ENCODE peak calls at places on chromosome 1, in four cellular contexts. T, U, H and E are unnamed samples.

GRCh38 chr1:155009221-155009711 is 6.7 kb downstream of the ZBTB7B start:
- DNase-seq in T (no peak), H (no peak), U (no peak), E (no peak)

GRCh38 chr1:24190970-24191570 is 4.0 kb upstream of the IFNLR1 start:
- DNase-seq in H (no peak), T (no peak), U (no peak), E (no peak)

GRCh38 chr1:228465571-228466146 is 21.5 kb upstream of the RNF187 start:
- DNase-seq in T (no peak), H (no peak), U (no peak), E (no peak)

GRCh38 chr1:18637962-18638817 is 7.5 kb downstream of the PAX7 start:
- DNase-seq in H (no peak), T (no peak), U (no peak), E (no peak)

GRCh38 chr1:166479052-166479631 is 312.3 kb upstream of the FAM78B start:
- DNase-seq in T (peak; percentile 21), H (no peak), U (peak; percentile 35), E (peak; percentile 31)

GRCh38 chr1:193237381-193237978 is 51.1 kb upstream of the B3GALT2 start:
- DNase-seq in H (no peak), U (no peak), T (no peak), E (no peak)

GRCh38 chr1:115168026-115168425 is 78.7 kb upstream of the TSPAN2 start:
- DNase-seq in H (no peak), U (no peak), T (no peak), E (no peak)

GRCh38 chr1:28428990-28429520 is 59.5 kb downstream of the PHACTR4 start:
- DNase-seq in H (no peak), T (no peak), U (no peak), E (no peak)

GRCh38 chr1:99469641-99470040 is 176.3 kb upstream of the PALMD start:
- DNase-seq in T (no peak), U (no peak), H (no peak), E (no peak)

GRCh38 chr1:48595613-48596012 is 123.6 kb upstream of the SPATA6 start:
- DNase-seq in H (no peak), U (no peak), T (no peak), E (no peak)

GRCh38 chr1:165899461-165899941 is 72.1 kb downstream of the UCK2 start:
- DNase-seq in T (no peak), U (no peak), H (no peak), E (no peak)

GRCh38 chr1:2175681-2176454 is 18.7 kb downstream of the FAAP20 start:
- DNase-seq in H (no peak), U (no peak), T (no peak), E (no peak)

GRCh38 chr1:227754958-227755357 is 19.7 kb downstream of the SNAP47 start:
- DNase-seq in T (no peak), H (no peak), U (no peak), E (no peak)

GRCh38 chr1:202182040-202182877 is 11.3 kb upstream of the LGR6 start:
- DNase-seq in T (no peak), H (no peak), U (no peak), E (no peak)

GRCh38 chr1:44590475-44590874 is 83.8 kb downstream of the TMEM53 start:
- DNase-seq in T (no peak), U (no peak), H (no peak), E (no peak)

GRCh38 chr1:173249349-173249748 is 42.2 kb upstream of the TNFSF4 start:
- DNase-seq in T (no peak), U (no peak), H (no peak), E (no peak)

GRCh38 chr1:58893257-58893869 is 109.5 kb upstream of the JUN start:
- DNase-seq in U (no peak), T (peak; percentile 57), H (no peak), E (peak; percentile 31)

GRCh38 chr1:231986631-231987291 is 360.2 kb downstream of the DISC1 start:
- DNase-seq in T (no peak), U (no peak), H (no peak), E (no peak)

GRCh38 chr1:167701510-167701909 is 20.3 kb upstream of the MPZL1 start:
- DNase-seq in H (no peak), U (no peak), T (no peak), E (no peak)

GRCh38 chr1:244154882-244155531 is 103.9 kb downstream of the ZBTB18 start:
- DNase-seq in H (no peak), T (no peak), U (no peak), E (peak; percentile 75)

GRCh38 chr1:77446841-77447555 is 165.2 kb downstream of the AK5 start:
- DNase-seq in T (no peak), H (no peak), U (no peak), E (no peak)

GRCh38 chr1:25117233-25117823 is 115.0 kb downstream of the SYF2 start:
- DNase-seq in H (no peak), T (no peak), U (no peak), E (no peak)

GRCh38 chr1:58813801-58814200 is 30.0 kb upstream of the JUN start:
- DNase-seq in H (no peak), T (no peak), U (no peak), E (no peak)

GRCh38 chr1:14561014-14561693 is 37.3 kb upstream of the KAZN start:
- DNase-seq in U (no peak), T (no peak), H (no peak), E (no peak)

GRCh38 chr1:202940561-202940960 is 13.5 kb upstream of the KLHL12 start:
- DNase-seq in H (no peak), U (no peak), T (no peak), E (no peak)

GRCh38 chr1:228293816-228294500 is 86.1 kb downstream of the OBSCN start:
- DNase-seq in H (peak; percentile 19), T (peak; percentile 11), U (no peak), E (peak; percentile 4)

GRCh38 chr1:159916240-159917051 is 8.9 kb downstream of the TAGLN2 start:
- DNase-seq in T (no peak), H (no peak), U (no peak), E (no peak)

GRCh38 chr1:24379733-24380315 is 33.8 kb downstream of the STPG1 start:
- DNase-seq in T (no peak), U (no peak), H (no peak), E (no peak)

GRCh38 chr1:192270398-192270797 is 46.4 kb upstream of the RGS21 start:
- DNase-seq in U (no peak), T (no peak), H (no peak), E (no peak)

GRCh38 chr1:37477198-37477931 is 3.0 kb downstream of the ZC3H12A start:
- DNase-seq in U (peak; percentile 69), T (no peak), H (peak; percentile 68), E (peak; percentile 59)

DNA sequence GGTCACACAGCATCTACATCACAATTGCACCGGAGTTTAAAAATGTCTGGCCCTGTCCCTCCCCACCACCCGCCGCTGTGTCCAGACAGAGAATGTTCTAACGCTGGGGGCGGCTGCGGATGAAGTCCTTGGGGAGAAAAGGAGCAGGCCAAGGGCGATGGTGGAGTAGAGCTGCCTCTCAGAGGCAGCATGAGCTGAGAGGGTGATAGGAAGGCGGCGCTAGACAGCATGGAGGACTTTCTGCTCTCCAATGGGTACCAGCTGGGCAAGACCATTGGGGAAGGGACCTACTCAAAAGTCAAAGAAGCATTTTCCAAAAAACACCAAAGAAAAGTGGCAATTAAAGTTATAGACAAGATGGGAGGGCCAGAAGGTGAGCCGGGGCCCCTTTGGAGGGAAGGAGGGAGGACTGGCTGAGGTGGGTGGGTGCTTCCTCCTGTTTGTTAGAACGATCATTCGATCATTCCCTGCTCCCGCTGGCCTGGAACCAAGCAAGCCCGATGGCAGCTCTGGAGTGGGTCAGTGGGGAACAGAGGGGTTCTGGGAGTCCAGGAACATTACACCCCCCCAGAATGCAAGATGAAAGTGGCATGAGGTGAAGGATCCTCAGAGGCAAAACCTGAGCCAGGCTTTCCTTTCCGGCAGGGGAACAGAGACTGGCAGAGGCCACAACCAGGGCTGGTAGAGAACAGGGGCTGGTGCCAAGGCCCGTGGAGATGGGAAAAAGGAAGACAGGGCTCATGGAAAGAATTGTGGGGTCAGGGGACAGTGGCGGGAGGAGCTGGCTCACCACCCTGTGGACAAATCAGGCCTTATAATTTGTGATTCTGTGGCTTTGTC is at the start of the genes FAM229A and TSSK3:
- DNase-seq in U (no peak), H (no peak), T (peak; percentile 25), E (no peak)
- H3K27ac ChIP-seq in U (no peak within 1 kb of the TSS), H (peak within 1 kb of the TSS; percentile 39), T (peak within 1 kb of the TSS; percentile 53), E (peak within 1 kb of the TSS; percentile 13)

DNA sequence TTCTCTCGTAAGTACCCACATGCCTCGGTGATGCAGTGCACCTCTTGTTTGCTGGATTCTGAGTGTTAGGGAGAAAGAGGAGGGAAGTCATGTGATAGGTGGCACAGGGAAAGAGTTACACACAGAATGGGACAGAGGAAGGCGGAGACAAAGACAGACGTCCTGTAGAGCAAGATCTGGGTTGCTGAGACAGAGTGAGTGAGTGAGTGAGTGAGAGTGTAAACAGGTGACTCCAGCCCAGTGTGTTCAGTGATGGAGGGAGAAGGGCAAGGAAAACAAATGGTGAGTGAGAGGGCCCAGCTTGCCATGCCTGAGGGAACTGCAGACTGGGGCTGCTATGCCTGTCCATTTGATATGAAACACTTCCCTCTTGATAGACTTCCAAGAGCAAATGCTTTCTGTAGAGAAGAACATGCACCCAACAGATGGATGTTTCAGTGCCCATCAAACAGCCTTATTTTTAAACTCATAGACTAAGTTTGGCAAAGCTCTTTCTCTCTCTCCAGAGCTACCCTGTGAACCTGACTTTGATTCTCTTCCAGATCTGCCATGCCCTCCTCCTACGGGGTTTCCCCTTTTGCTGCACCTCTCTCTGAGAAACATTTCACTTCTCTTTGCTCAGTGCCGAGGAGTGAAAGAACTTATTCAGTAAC is 209.9 kb upstream of the COA6 start:
- DNase-seq in H (no peak), T (no peak), U (no peak), E (no peak)
- TF ChIP-seq CTCF in H (no peak), T (no peak), U (no peak), E (no peak)

GRCh38 chr1:46807046-46807972 is 8.5 kb downstream of the CYP4B1 start:
- DNase-seq in T (no peak), H (no peak), U (no peak), E (no peak)
- H3K27ac ChIP-seq in T (peak overlapping the region; percentile 97), H (peak overlapping the region; percentile 88), U (no peak overlapping the region), E (peak overlapping the region; percentile 52)

DNA sequence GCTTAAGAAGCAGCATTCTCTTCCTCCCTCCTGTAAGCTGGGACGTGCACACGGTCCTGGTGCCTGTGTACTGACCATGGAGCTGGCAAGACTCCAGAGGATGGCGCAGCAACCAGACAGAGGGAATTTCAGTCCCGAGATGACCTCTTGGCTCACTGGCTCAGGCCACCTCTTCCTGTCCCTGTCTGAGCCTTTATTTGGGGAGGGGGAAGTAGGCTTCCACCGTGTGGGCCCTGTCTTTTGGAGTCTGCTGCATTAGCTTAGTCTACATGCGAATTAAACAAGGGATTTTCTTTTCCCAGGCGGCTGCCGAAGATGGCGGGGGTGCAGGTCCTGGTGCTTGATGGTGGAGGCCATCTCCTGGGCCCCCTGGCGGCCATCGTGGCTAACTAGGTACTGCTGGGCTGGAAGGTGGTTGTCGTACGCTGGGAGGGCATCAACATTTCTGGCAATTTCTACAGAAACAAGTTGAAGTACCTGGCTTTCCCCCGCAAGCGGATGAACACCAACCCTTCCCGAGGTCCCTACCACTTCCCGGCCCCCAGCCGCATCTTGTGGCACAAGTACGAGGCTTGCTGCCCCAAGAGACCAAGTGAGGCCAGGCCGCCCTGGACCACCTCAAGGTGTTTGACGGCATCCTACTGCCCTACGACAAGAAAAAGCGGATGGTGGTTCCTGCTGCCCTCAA is 10.2 kb downstream of the IL24 start:
- DNase-seq in T (no peak), U (no peak), H (no peak), E (peak; percentile 53)
- TF ChIP-seq CTCF in T (no peak), U (no peak), H (no peak), E (no peak)

DNA sequence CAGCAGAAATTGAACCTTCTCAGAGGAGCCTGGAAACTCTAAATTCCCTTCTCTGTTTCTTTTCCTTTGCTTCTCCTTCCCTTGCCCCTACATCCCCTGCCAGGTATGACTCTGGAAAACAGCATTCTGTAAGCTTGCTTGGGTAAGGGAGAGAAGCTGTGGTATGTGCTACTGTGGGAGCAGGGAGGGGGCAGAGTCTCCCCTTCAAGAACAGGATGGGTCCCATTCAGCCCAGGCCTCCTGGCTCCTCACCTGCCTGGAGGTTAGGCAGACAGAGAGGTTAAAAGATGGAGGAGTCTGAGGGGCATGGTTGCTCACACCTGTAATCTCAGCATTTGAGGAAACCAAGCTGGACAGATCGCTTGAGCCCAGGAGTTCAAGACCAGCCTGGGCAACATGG is 40.6 kb upstream of the UBE2U start:
- DNase-seq in U (no peak), T (no peak), H (no peak), E (no peak)
- H3K27ac ChIP-seq in U (no peak overlapping the region), T (no peak overlapping the region), H (no peak overlapping the region), E (no peak overlapping the region)